ENCODE peak calls at places on chromosomes 5 and 9, in six cellular contexts. C is breast epithelium; F is CD8-positive, alpha-beta T cell; D is RWPE1; B is heart right ventricle; E is transverse colon. G is an unnamed sample.

GRCh38 chr9:117957267-117957666 is 253.1 kb downstream of the TLR4 start:
- DNase-seq in C (no peak), F (no peak), D (peak; percentile 22), B (no peak), E (no peak), G (no peak)

GRCh38 chr5:72076901-72077300 is 30.4 kb upstream of the MAP1B start:
- DNase-seq in C (no peak), F (no peak), D (no peak), B (no peak), E (no peak), G (no peak)

GRCh38 chr5:108727154-108727638 is 20.5 kb upstream of the FER start:
- DNase-seq in C (no peak), F (no peak), D (peak; percentile 18), B (no peak), E (peak; percentile 52), G (no peak)

GRCh38 chr5:68456756-68457217 is 241.2 kb downstream of the PIK3R1 start:
- DNase-seq in C (no peak), F (no peak), D (peak; percentile 41), B (no peak), E (peak; percentile 25), G (no peak)

GRCh38 chr5:110790673-110791072 is 51.9 kb downstream of the SLC25A46 start:
- DNase-seq in C (no peak), F (no peak), D (peak; percentile 41), B (no peak), E (no peak), G (no peak)

GRCh38 chr9:130176760-130177159 is 4.6 kb downstream of the NCS1 start:
- DNase-seq in C (no peak), F (no peak), D (no peak), B (no peak), E (no peak), G (no peak)

GRCh38 chr5:43192558-43193170 is 639 bp downstream of the NIM1K start:
- DNase-seq in C (no peak), F (no peak), D (no peak), B (peak; percentile 30), E (peak; percentile 16), G (peak; percentile 48)

GRCh38 chr5:3789519-3790193 is 194.0 kb downstream of the IRX1 start:
- DNase-seq in C (no peak), F (no peak), D (no peak), B (no peak), E (no peak), G (no peak)

GRCh38 chr5:142561486-142562097 is 124.3 kb downstream of the FGF1 start:
- DNase-seq in C (no peak), F (no peak), D (no peak), B (no peak), E (no peak), G (no peak)

GRCh38 chr5:174413520-174414314 is 310.7 kb upstream of the MSX2 start:
- DNase-seq in C (no peak), F (no peak), D (peak; percentile 18), B (no peak), E (no peak), G (no peak)

GRCh38 chr9:18351216-18351615 is 122.7 kb upstream of the ADAMTSL1 start:
- DNase-seq in C (no peak), F (no peak), D (no peak), B (no peak), E (no peak), G (no peak)

GRCh38 chr5:30505014-30505886 is 688.2 kb upstream of the CDH6 start:
- DNase-seq in C (no peak), F (no peak), D (peak; percentile 53), B (no peak), E (no peak), G (no peak)

GRCh38 chr9:83219154-83219923 is 156.4 kb upstream of the RASEF start:
- DNase-seq in C (peak; percentile 74), F (no peak), D (peak; percentile 88), B (peak; percentile 81), E (peak; percentile 73), G (peak; percentile 58)

GRCh38 chr5:156585999-156586398 is 259.0 kb downstream of the SGCD start:
- DNase-seq in C (no peak), F (no peak), D (no peak), B (no peak), E (no peak), G (no peak)

GRCh38 chr5:82375488-82376294 is 97.5 kb upstream of the RPS23 start:
- DNase-seq in C (no peak), F (no peak), D (no peak), B (no peak), E (no peak), G (no peak)

GRCh38 chr5:172768573-172769323 is 2.2 kb downstream of the DUSP1 start:
- DNase-seq in C (no peak), F (no peak), D (no peak), B (no peak), E (peak; percentile 44), G (no peak)

GRCh38 chr5:175012267-175012666 is 287.9 kb downstream of the MSX2 start:
- DNase-seq in C (no peak), F (no peak), D (no peak), B (no peak), E (no peak), G (no peak)

GRCh38 chr9:121779381-121780117 is 128.1 kb downstream of the DAB2IP start:
- DNase-seq in C (no peak), F (no peak), D (no peak), B (no peak), E (peak; percentile 11), G (no peak)

GRCh38 chr5:147558131-147558730 is 48.4 kb upstream of the DPYSL3 start:
- DNase-seq in C (no peak), F (no peak), D (no peak), B (no peak), E (no peak), G (no peak)

GRCh38 chr9:110152704-110153374 is 55.1 kb downstream of the C9orf152 start:
- DNase-seq in C (no peak), F (no peak), D (peak; percentile 67), B (no peak), E (no peak), G (no peak)

GRCh38 chr9:111036068-111036789 is 2.0 kb downstream of the LPAR1 start:
- DNase-seq in C (peak; percentile 59), F (no peak), D (peak; percentile 69), B (peak; percentile 61), E (peak; percentile 76), G (peak; percentile 64)

GRCh38 chr9:17005085-17005484 is 129.8 kb upstream of the CNTLN start:
- DNase-seq in C (no peak), F (no peak), D (no peak), B (peak; percentile 25), E (peak; percentile 60), G (no peak)

GRCh38 chr5:5421149-5421960 is 1.1 kb upstream of the ICE1 start:
- DNase-seq in C (no peak), F (peak; percentile 25), D (no peak), B (no peak), E (peak; percentile 14), G (no peak)

GRCh38 chr9:137302176-137303030 is at the start of gene NRARP:
- DNase-seq in C (peak; percentile 86), F (peak; percentile 89), D (peak; percentile 95), B (peak; percentile 92), E (peak; percentile 95), G (peak; percentile 72)

GRCh38 chr5:107486489-107486888 is 184.2 kb downstream of the EFNA5 start:
- DNase-seq in C (no peak), F (no peak), D (peak; percentile 75), B (no peak), E (no peak), G (no peak)

GRCh38 chr5:2669913-2670312 is 81.6 kb downstream of the IRX2 start:
- DNase-seq in C (no peak), F (no peak), D (no peak), B (no peak), E (no peak), G (no peak)

GRCh38 chr5:6885581-6885980 is 172.3 kb downstream of the TENT4A start:
- DNase-seq in C (no peak), F (no peak), D (no peak), B (no peak), E (no peak), G (no peak)

GRCh38 chr5:159094745-159095144 is 5.0 kb downstream of the EBF1 start:
- DNase-seq in C (no peak), F (peak; percentile 55), D (peak; percentile 62), B (peak; percentile 54), E (peak; percentile 44), G (no peak)

GRCh38 chr5:72556351-72557146 is 49.3 kb upstream of the ZNF366 start:
- DNase-seq in C (no peak), F (peak; percentile 11), D (no peak), B (peak; percentile 69), E (peak; percentile 45), G (no peak)

GRCh38 chr9:103661663-103662062 is 432.4 kb upstream of the SMC2 start:
- DNase-seq in C (no peak), F (no peak), D (peak; percentile 27), B (no peak), E (no peak), G (no peak)

GRCh38 chr9:103660830-103661229 is 433.3 kb upstream of the SMC2 start:
- DNase-seq in C (no peak), F (no peak), D (no peak), B (no peak), E (no peak), G (no peak)

DNA sequence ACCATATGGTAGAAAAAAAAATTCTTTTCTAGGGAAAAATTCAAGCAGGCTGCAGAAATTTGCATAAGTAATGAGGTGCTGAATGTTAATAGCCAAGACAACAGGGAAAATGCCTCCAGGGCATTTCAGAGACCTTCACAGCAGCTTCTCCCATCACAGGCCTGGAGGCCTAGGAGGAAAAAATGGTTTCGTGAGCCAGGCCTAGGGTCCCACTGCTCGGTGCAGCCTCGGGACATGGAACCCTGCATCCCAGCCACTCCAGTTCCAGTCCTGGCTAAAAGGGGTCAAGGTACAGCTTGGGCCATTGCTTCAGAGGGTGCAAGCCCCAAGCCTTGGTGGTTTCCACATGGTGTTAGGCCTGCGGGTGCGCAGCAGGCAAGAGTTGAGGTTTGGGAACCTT is 436.0 kb upstream of the SMC2 start:
- DNase-seq in C (no peak), F (no peak), D (no peak), B (no peak), E (no peak), G (no peak)
- H3K27ac ChIP-seq in C (no peak overlapping the region), F (no peak overlapping the region), D (no peak overlapping the region), B (no peak overlapping the region), E (no peak overlapping the region), G (no peak overlapping the region)

GRCh38 chr5:119470851-119471451 is 18.7 kb downstream of the HSD17B4 start:
- DNase-seq in C (no peak), F (no peak), D (peak; percentile 33), B (no peak), E (no peak), G (no peak)
- H3K27ac ChIP-seq in C (no peak overlapping the region), F (no peak overlapping the region), D (no peak overlapping the region), B (no peak overlapping the region), E (no peak overlapping the region), G (no peak overlapping the region)

DNA sequence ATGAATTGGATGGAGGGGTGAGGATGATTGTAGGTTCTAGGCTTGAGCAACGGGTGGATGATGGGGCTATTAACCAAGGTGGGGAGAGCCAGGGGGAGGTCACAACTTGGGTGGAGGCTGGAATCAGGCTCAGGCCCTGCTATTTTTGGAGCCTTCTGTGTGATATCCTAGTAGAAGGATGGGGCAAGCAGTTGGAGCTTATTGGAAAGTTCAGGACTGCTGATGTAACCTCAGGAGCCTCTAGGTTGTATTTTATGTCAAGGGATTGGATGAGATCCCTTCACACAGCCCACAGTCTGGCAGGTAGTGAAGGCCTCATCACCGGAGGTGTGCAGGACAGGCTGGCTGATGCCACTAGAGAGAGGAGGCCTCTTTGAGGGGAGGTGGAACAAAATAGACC is 11.2 kb upstream of the RPS14 start:
- DNase-seq in C (no peak), F (no peak), D (no peak), B (no peak), E (no peak), G (no peak)
- H3K27ac ChIP-seq in C (peak overlapping the region; percentile 66), F (no peak overlapping the region), D (peak overlapping the region; percentile 64), B (no peak overlapping the region), E (no peak overlapping the region), G (no peak overlapping the region)

GRCh38 chr5:52605992-52606321 is 181.8 kb upstream of the ITGA1 start:
- DNase-seq in C (no peak), F (no peak), D (no peak), B (no peak), E (no peak), G (no peak)
- H3K27ac ChIP-seq in C (no peak overlapping the region), F (no peak overlapping the region), D (no peak overlapping the region), B (no peak overlapping the region), E (no peak overlapping the region), G (no peak overlapping the region)